ENCODE peak calls at places on chromosomes 5 and 9, in four cellular contexts. S is stomach, J is tibial artery, M is OCI-LY7. L is an unnamed sample.

GRCh38 chr5:98110270-98110669 is 663.2 kb upstream of the RGMB start:
- DNase-seq in S (no peak), J (no peak), M (no peak), L (no peak)

GRCh38 chr9:107481035-107481434 is 8.5 kb downstream of the KLF4 start:
- DNase-seq in S (no peak), J (no peak), M (no peak), L (no peak)

GRCh38 chr9:132288956-132289355 is 65.8 kb downstream of the SETX start:
- DNase-seq in S (no peak), J (no peak), M (no peak), L (no peak)

GRCh38 chr5:1660037-1660400 is 136.3 kb upstream of the LPCAT1 start:
- DNase-seq in S (no peak), J (no peak), M (no peak), L (no peak)

GRCh38 chr5:13477118-13477737 is 467.3 kb downstream of the DNAH5 start:
- DNase-seq in S (no peak), J (no peak), M (no peak), L (no peak)

GRCh38 chr9:71587576-71588362 is 180.5 kb downstream of the CEMIP2 start:
- DNase-seq in S (no peak), J (no peak), M (no peak), L (no peak)

GRCh38 chr5:147887925-147888324 is 9.4 kb downstream of the SCGB3A2 start:
- DNase-seq in S (no peak), J (no peak), M (no peak), L (no peak)

GRCh38 chr5:34585601-34586104 is 70.5 kb upstream of the RAI14 start:
- DNase-seq in S (peak; percentile 61), J (no peak), M (no peak), L (no peak)

GRCh38 chr5:80877592-80877991 is 82.6 kb upstream of the RASGRF2 start:
- DNase-seq in S (no peak), J (no peak), M (no peak), L (no peak)

GRCh38 chr5:36919650-36920049 is 43.1 kb downstream of the NIPBL start:
- DNase-seq in S (no peak), J (no peak), M (no peak), L (no peak)

GRCh38 chr5:36915653-36916052 is 39.1 kb downstream of the NIPBL start:
- DNase-seq in S (no peak), J (no peak), M (no peak), L (no peak)

DNA sequence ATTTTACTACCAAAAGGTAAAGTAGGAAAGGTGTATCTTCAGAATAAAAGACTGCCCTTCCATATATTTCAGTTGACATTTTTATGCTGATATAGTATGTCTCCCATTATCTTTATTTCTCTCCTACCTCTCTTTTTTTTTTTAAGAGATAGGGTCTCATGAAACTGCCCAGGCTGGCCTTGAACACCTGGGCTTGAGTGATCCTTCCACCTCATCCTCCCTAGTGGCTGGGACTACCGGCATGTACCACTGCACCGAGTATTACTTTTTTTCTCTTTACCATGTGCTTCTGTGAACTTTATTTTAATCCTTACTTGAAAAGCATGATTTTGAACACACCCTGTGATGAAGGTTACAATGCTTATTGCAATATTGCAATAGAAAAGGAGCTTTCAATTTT is 42.7 kb downstream of the NIPBL start:
- DNase-seq in S (no peak), J (no peak), M (no peak), L (no peak)
- TF ChIP-seq CTCF in S (no peak), J (no peak), M (no peak), L (no peak)

DNA sequence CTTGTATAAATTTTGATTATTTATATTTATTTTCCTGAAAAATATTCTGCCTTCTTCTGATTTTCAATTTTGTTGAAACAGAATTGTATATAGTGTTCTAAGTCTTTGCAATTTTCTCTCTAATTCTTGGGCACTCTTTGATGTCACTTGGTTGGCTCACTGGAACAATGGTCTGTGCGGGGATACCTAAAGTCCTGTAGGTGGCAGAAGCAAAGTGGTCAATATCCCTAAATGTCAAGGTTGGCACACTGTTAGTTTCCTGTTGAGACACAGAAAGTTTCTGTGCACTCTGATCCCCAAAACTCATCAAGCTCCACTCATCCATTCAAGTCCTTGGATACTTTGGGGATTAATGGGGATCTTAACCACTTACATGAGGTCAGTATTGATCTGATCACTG is 480.8 kb upstream of the CCNG1 start:
- DNase-seq in S (no peak), J (no peak), M (no peak), L (no peak)
- TF ChIP-seq CTCF in S (no peak), J (no peak), M (peak; percentile 25), L (no peak)

DNA sequence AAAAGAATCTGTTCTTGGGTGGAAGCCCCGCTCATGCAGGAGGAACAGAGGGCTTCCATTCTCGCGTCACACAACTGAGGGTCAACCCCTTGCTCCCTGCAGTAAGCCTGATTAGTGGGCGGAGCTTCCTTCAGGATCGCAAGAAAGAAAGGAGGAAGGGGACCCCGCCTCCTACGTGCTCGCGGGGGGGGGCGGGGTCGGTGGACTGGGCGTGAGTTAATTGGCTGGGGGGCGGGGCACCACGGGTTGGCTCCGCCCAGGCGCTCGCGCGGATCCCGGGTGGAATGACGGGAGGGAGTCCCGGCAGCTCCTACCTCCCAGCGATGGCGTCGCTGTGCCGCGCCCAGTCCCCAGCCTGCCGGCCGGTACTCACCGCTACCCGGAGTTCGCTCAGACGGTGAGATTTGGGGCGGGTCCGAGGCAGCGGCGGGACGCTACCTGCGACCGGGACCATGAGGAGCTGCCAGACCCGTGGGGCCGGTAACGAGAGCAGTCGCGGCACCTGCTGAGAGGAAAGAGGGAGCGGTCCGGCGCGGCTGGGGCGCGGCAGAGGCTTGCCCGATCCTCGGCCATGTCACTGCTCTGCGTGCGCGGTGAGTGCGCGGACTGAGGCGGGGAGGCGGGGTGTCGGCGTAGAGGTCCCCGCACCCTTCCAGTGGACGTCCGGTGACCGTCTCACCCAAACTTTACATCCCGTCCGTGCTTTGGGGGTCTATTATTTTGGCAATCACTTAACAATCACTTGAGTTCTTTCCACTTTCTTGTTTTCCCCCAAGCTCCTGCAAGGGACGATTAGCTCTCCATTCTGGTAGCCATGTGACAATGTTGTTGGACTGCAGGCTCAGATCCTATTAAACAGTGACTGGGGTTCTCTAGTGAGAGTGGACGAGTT is at the start of gene UNC13B:
- DNase-seq in S (peak; percentile 97), J (peak; percentile 97), M (peak; percentile 93), L (peak; percentile 79)
- TF ChIP-seq CTCF in S (no peak), J (peak; percentile 9), M (no peak), L (no peak)

GRCh38 chr5:113084402-113085083 is 107.9 kb downstream of the DCP2 start:
- DNase-seq in S (no peak), J (no peak), M (no peak), L (no peak)
- TF ChIP-seq CTCF in S (no peak), J (no peak), M (peak; percentile 40), L (no peak)

DNA sequence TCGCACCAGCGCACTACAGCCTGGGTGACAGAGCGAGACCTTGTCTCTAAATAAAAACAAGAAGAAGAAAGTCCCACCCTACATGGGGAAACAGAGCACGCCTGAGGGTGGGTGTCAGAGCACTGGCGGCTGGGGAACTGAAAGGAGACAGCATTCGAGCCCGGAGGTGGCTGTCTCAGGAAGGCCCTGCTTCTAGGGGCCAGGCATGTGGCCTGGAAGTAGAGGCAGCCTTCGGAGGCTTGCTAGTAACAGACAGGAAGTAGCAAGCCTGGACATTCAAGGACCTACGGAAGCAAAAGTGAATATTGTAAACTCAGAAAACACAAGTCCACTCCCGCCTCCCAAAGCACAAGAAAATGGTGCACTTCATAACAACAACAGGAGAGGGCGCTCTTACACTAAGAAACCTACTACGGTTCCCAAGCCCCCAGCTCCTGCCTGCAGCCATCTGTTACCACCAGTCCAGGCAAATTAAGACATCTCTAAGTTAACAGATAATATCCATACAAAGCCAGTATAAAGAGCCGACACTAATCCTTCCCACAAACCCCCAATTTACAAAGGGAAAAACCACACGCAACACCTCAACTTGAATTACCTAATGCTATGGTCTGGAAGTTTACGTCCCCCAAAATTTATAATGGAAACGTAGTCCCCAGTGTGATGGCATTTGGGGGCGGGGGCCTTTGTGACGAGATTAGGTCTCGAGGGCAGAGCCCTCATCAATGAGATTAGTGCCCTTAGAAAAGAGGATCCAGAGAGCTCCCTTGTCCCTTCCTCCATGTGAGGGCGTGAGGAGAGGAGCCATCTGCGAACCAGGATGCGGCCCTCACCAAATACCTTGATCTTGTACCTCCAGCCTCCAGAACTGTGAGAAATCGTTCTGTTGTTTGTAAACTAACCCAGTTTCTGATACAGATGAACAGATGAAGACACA is 7.7 kb downstream of the RASGEF1C start:
- DNase-seq in S (no peak), J (no peak), M (peak; percentile 22), L (no peak)
- TF ChIP-seq CTCF in S (no peak), J (no peak), M (peak; percentile 74), L (peak; percentile 52)

GRCh38 chr5:136039202-136039601 is 10.4 kb downstream of the TGFBI start:
- DNase-seq in S (no peak), J (no peak), M (no peak), L (no peak)
- TF ChIP-seq CTCF in S (no peak), J (no peak), M (no peak), L (no peak)

DNA sequence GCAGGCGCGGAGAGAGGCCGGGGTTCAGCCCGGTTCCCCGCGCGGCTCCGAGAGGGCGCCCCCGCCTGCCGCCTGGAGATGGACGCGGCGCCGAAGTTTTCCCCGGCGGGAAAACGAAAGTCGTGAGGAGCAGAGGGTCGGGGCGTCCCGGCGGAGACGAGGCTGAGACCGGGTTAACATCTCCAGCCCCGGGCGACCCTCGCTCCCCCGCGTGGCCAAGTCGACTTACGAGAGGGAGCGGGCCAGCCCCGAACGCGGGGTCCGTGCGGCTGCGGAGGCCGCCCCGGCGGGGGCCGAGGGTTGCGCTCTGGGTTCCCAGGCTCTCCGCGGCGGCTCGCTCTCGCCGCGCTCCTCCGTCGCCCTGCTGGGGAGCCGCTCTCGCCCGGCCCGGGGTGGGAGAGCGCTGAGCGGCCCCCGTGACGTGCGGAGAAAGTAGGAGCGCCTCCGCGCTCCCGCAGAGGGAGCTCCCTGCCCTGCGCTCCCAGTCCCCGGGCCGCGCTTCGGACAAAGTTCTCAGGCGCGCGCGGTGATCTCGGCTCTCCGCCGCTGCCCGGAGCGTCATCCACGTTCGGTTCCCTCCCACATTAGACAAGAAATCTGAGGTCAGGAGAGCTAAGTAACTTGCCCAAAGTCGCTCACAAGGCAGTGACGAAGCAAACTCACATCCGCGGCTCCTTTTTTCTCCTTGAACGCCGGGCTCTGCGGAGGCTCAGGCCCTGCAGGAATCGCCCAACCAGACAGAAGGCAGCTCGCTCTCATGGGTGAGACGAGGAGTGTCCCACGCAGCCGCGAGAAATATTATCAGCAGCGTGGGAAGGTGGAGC is 1.1 kb upstream of the GCNT4 start:
- DNase-seq in S (peak; percentile 76), J (peak; percentile 81), M (no peak), L (peak; percentile 31)
- TF ChIP-seq CTCF in S (no peak), J (peak; percentile 3), M (no peak), L (peak; percentile 16)

GRCh38 chr9:82805027-82805426 is 257.9 kb downstream of the RASEF start:
- DNase-seq in S (no peak), J (no peak), M (no peak), L (no peak)
- TF ChIP-seq CTCF in S (no peak), J (no peak), M (peak; percentile 21), L (no peak)

L was measured in GM13977.